ENCODE peak calls at places on chromosomes 16 and 17, in four cellular contexts. One of them, this sample, is unnamed.

GRCh38 chr17:28279411-28279810 is 39.6 kb upstream of the TMEM97 start:
- DNase-seq in LNCaP clone FGC: no peak
- DNase-seq in iris pigment epithelial cell: peak
- DNase-seq in stimulated activated CD4-positive, alpha-beta T cell treated with anti-CD3 and anti-CD28 coated beads, Interleukin-2, amount 100 ng/mL, for 48 hours: no peak
- DNase-seq in this sample: peak

GRCh38 chr16:26816885-26817571 is 249.7 kb upstream of the C16orf82 start:
- DNase-seq in LNCaP clone FGC: no peak
- DNase-seq in iris pigment epithelial cell: peak
- DNase-seq in stimulated activated CD4-positive, alpha-beta T cell treated with anti-CD3 and anti-CD28 coated beads, Interleukin-2, amount 100 ng/mL, for 48 hours: no peak
- DNase-seq in this sample: no peak

GRCh38 chr17:57957886-57958285 is 2.7 kb upstream of the CUEDC1 start:
- DNase-seq in LNCaP clone FGC: no peak
- DNase-seq in iris pigment epithelial cell: no peak
- DNase-seq in stimulated activated CD4-positive, alpha-beta T cell treated with anti-CD3 and anti-CD28 coated beads, Interleukin-2, amount 100 ng/mL, for 48 hours: no peak
- DNase-seq in this sample: no peak

GRCh38 chr16:11379420-11379819 is 34.2 kb downstream of the RMI2 start:
- DNase-seq in LNCaP clone FGC: no peak
- DNase-seq in iris pigment epithelial cell: peak
- DNase-seq in stimulated activated CD4-positive, alpha-beta T cell treated with anti-CD3 and anti-CD28 coated beads, Interleukin-2, amount 100 ng/mL, for 48 hours: peak
- DNase-seq in this sample: no peak

GRCh38 chr17:59793249-59793648 is 85.8 kb downstream of the VMP1 start:
- DNase-seq in LNCaP clone FGC: no peak
- DNase-seq in iris pigment epithelial cell: no peak
- DNase-seq in stimulated activated CD4-positive, alpha-beta T cell treated with anti-CD3 and anti-CD28 coated beads, Interleukin-2, amount 100 ng/mL, for 48 hours: no peak
- DNase-seq in this sample: no peak

GRCh38 chr16:68065716-68066305 is 19.4 kb upstream of the NFATC3 start:
- DNase-seq in LNCaP clone FGC: no peak
- DNase-seq in iris pigment epithelial cell: peak
- DNase-seq in stimulated activated CD4-positive, alpha-beta T cell treated with anti-CD3 and anti-CD28 coated beads, Interleukin-2, amount 100 ng/mL, for 48 hours: no peak
- DNase-seq in this sample: peak

GRCh38 chr16:2497116-2497630 is 16.6 kb upstream of the ATP6V0C start:
- DNase-seq in LNCaP clone FGC: peak
- DNase-seq in iris pigment epithelial cell: no peak
- DNase-seq in stimulated activated CD4-positive, alpha-beta T cell treated with anti-CD3 and anti-CD28 coated beads, Interleukin-2, amount 100 ng/mL, for 48 hours: no peak
- DNase-seq in this sample: no peak

GRCh38 chr16:12095275-12096161 is 119.0 kb downstream of the SNX29 start:
- DNase-seq in LNCaP clone FGC: peak
- DNase-seq in iris pigment epithelial cell: peak
- DNase-seq in stimulated activated CD4-positive, alpha-beta T cell treated with anti-CD3 and anti-CD28 coated beads, Interleukin-2, amount 100 ng/mL, for 48 hours: peak
- DNase-seq in this sample: peak

GRCh38 chr17:63190821-63191220 is 224.8 kb downstream of the TANC2 start:
- DNase-seq in LNCaP clone FGC: no peak
- DNase-seq in iris pigment epithelial cell: no peak
- DNase-seq in stimulated activated CD4-positive, alpha-beta T cell treated with anti-CD3 and anti-CD28 coated beads, Interleukin-2, amount 100 ng/mL, for 48 hours: no peak
- DNase-seq in this sample: no peak

GRCh38 chr17:40696651-40697072 is 6.9 kb downstream of the KRT24 start:
- DNase-seq in LNCaP clone FGC: peak
- DNase-seq in iris pigment epithelial cell: peak
- DNase-seq in stimulated activated CD4-positive, alpha-beta T cell treated with anti-CD3 and anti-CD28 coated beads, Interleukin-2, amount 100 ng/mL, for 48 hours: no peak
- DNase-seq in this sample: no peak